ENCODE peak calls at places on chromosome 7, in seven cellular contexts. H is K562, D is HCT116, T is GM12878, A is HepG2, U is endothelial cell of umbilical vein, W is H1. Y is an unnamed sample. For H3K79me2, the result is how much of the 10 kb centered on the place peaks cover.

GRCh38 chr7:158488225-158488889 is 99.3 kb downstream of the PTPRN2 start:
- DNase-seq in H (no peak), D (no peak), T (no peak), A (no peak), U (no peak), W (no peak), Y (no peak)

GRCh38 chr7:41287559-41288335 is 415.1 kb downstream of the INHBA start:
- DNase-seq in H (no peak), D (no peak), T (no peak), A (no peak), U (no peak), W (no peak), Y (no peak)

GRCh38 chr7:87797798-87798403 is 78.3 kb downstream of the SLC25A40 start:
- DNase-seq in H (no peak), D (peak), T (peak), A (peak), U (peak), W (no peak), Y (peak)

GRCh38 chr7:395643-396042 is 105.7 kb downstream of the FOXL3 start:
- DNase-seq in H (no peak), D (no peak), T (no peak), A (no peak), U (no peak), W (no peak), Y (no peak)

GRCh38 chr7:23204241-23204640 is 22.4 kb downstream of the NUP42 start:
- DNase-seq in H (no peak), D (no peak), T (no peak), A (no peak), U (no peak), W (no peak), Y (no peak)

GRCh38 chr7:12490105-12490688 is 80.3 kb upstream of the SCIN start:
- DNase-seq in H (peak), D (peak), T (no peak), A (peak), U (peak), W (no peak), Y (peak)

GRCh38 chr7:7226407-7226806 is 44.1 kb downstream of the C1GALT1 start:
- DNase-seq in H (no peak), D (no peak), T (no peak), A (no peak), U (no peak), W (no peak), Y (no peak)

GRCh38 chr7:1169409-1170368 is 9.7 kb upstream of the ZFAND2A start:
- DNase-seq in H (peak), D (no peak), T (peak), A (peak), U (peak), W (peak), Y (peak)

GRCh38 chr7:33807779-33808482 is 97.4 kb upstream of the BMPER start:
- DNase-seq in H (peak), D (peak), T (no peak), A (peak), U (peak), W (peak), Y (peak)

GRCh38 chr7:91025906-91026390 is 238.3 kb upstream of the FZD1 start:
- DNase-seq in H (no peak), D (no peak), T (no peak), A (no peak), U (no peak), W (no peak), Y (no peak)

GRCh38 chr7:2229467-2229866 is 3.3 kb downstream of the MAD1L1 start:
- DNase-seq in H (no peak), D (no peak), T (no peak), A (no peak), U (no peak), W (no peak), Y (peak)

GRCh38 chr7:49643321-49643720 is 130.1 kb upstream of the VWC2 start:
- DNase-seq in H (no peak), D (no peak), T (no peak), A (no peak), U (no peak), W (no peak), Y (no peak)

GRCh38 chr7:1458676-1459511 is at the start of gene MICALL2:
- DNase-seq in H (peak), D (peak), T (no peak), A (peak), U (peak), W (no peak), Y (peak)

GRCh38 chr7:46525876-46526275 is 604.8 kb upstream of the IGFBP3 start:
- DNase-seq in H (no peak), D (no peak), T (no peak), A (no peak), U (no peak), W (no peak), Y (no peak)

GRCh38 chr7:48109848-48110663 is 21.0 kb downstream of the UPP1 start:
- DNase-seq in H (peak), D (peak), T (peak), A (peak), U (peak), W (peak), Y (peak)

GRCh38 chr7:82234457-82235049 is 209.0 kb downstream of the CACNA2D1 start:
- DNase-seq in H (no peak), D (peak), T (no peak), A (peak), U (peak), W (no peak), Y (peak)

GRCh38 chr7:131159961-131160361 is 167.7 kb upstream of the MKLN1 start:
- DNase-seq in H (no peak), D (no peak), T (no peak), A (no peak), U (no peak), W (peak), Y (no peak)

GRCh38 chr7:41010967-41011366 is 691.9 kb downstream of the INHBA start:
- DNase-seq in H (no peak), D (no peak), T (no peak), A (no peak), U (peak), W (no peak), Y (no peak)

GRCh38 chr7:82740246-82740848 is 296.8 kb upstream of the CACNA2D1 start:
- DNase-seq in H (no peak), D (peak), T (no peak), A (peak), U (peak), W (peak), Y (peak)

GRCh38 chr7:158740657-158741293 is 36.2 kb upstream of the NCAPG2 start:
- DNase-seq in H (peak), D (no peak), T (no peak), A (no peak), U (peak), W (peak), Y (no peak)

GRCh38 chr7:150923191-150923590 is 54.9 kb downstream of the KCNH2 start:
- DNase-seq in H (no peak), D (no peak), T (no peak), A (no peak), U (peak), W (no peak), Y (no peak)

GRCh38 chr7:157044151-157044687 is 33.8 kb upstream of the MNX1 start:
- DNase-seq in H (peak), D (no peak), T (no peak), A (no peak), U (no peak), W (no peak), Y (no peak)

GRCh38 chr7:24572421-24573007 is 738 bp upstream of the PALS2 start:
- DNase-seq in H (peak), D (no peak), T (no peak), A (peak), U (peak), W (no peak), Y (peak)

GRCh38 chr7:142626420-142627035 is 122.7 kb upstream of the PRSS1 start:
- DNase-seq in H (peak), D (peak), T (no peak), A (peak), U (peak), W (peak), Y (peak)

GRCh38 chr7:44220732-44221131 is 20.0 kb downstream of the YKT6 start:
- DNase-seq in H (no peak), D (no peak), T (no peak), A (no peak), U (no peak), W (no peak), Y (peak)

GRCh38 chr7:2759736-2760097 is 71.7 kb downstream of the AMZ1 start:
- DNase-seq in H (no peak), D (no peak), T (no peak), A (no peak), U (no peak), W (no peak), Y (no peak)

GRCh38 chr7:45697576-45698136 is 123.5 kb downstream of the ADCY1 start:
- DNase-seq in H (no peak), D (no peak), T (no peak), A (no peak), U (no peak), W (no peak), Y (no peak)

GRCh38 chr7:127578036-127578684 is 7.2 kb downstream of the GCC1 start:
- DNase-seq in H (no peak), D (no peak), T (no peak), A (peak), U (peak), W (no peak), Y (peak)

GRCh38 chr7:93810571-93810970 is 80.0 kb downstream of the TFPI2 start:
- DNase-seq in H (no peak), D (no peak), T (no peak), A (no peak), U (no peak), W (no peak), Y (no peak)

GRCh38 chr7:36473454-36474282 is 84.0 kb downstream of the ANLN start:
- DNase-seq in H (peak), D (peak), T (no peak), A (peak), U (peak), W (peak), Y (peak)

GRCh38 chr7:95592570-95592969 is 3.7 kb downstream of the PDK4 start:
- DNase-seq in H (no peak), D (no peak), T (no peak), A (no peak), U (no peak), W (no peak), Y (no peak)

GRCh38 chr7:95593343-95593742 is 3.0 kb downstream of the PDK4 start:
- DNase-seq in H (no peak), D (no peak), T (no peak), A (no peak), U (no peak), W (no peak), Y (no peak)

GRCh38 chr7:95596183-95597135 is at the start of gene PDK4:
- DNase-seq in H (no peak), D (peak), T (no peak), A (no peak), U (peak), W (peak), Y (peak)

GRCh38 chr7:95595825-95596182 is 512 bp downstream of the PDK4 start:
- DNase-seq in H (no peak), D (no peak), T (no peak), A (no peak), U (no peak), W (no peak), Y (no peak)

DNA sequence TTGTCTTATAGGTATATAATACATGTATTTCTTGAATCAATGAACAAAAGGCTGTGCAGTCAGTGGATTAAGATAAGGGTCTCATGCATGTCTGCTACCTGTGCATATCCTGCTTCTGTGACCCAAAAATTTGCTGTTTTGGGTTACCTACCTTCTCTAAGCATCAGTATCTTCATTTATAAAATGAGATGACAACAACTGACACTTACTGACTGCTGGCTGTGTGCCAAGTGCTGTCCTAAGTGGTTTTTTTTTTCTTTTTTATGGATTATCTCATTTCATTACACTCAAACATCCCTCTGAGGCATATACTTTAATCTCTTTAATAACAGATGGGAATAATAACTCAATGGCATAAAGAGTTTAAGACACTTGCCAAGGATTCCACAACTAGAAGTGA is 2.1 kb downstream of the PDK4 start:
- DNase-seq in H (no peak), D (no peak), T (no peak), A (no peak), U (no peak), W (no peak), Y (no peak)
- H3K9ac ChIP-seq in H (no peak), D (no peak), T (no peak), A (no peak), U (no peak), W (no peak), Y (no peak)

GRCh38 chr7:140911746-140912145 is 13.0 kb downstream of the BRAF start:
- DNase-seq in H (no peak), D (no peak), T (no peak), A (no peak), U (no peak), W (no peak), Y (no peak)
- H3K79me2 ChIP-seq in H (half or more), D (half or more), T (under half), A (half or more), U (half or more), W (under half), Y (half or more)

DNA sequence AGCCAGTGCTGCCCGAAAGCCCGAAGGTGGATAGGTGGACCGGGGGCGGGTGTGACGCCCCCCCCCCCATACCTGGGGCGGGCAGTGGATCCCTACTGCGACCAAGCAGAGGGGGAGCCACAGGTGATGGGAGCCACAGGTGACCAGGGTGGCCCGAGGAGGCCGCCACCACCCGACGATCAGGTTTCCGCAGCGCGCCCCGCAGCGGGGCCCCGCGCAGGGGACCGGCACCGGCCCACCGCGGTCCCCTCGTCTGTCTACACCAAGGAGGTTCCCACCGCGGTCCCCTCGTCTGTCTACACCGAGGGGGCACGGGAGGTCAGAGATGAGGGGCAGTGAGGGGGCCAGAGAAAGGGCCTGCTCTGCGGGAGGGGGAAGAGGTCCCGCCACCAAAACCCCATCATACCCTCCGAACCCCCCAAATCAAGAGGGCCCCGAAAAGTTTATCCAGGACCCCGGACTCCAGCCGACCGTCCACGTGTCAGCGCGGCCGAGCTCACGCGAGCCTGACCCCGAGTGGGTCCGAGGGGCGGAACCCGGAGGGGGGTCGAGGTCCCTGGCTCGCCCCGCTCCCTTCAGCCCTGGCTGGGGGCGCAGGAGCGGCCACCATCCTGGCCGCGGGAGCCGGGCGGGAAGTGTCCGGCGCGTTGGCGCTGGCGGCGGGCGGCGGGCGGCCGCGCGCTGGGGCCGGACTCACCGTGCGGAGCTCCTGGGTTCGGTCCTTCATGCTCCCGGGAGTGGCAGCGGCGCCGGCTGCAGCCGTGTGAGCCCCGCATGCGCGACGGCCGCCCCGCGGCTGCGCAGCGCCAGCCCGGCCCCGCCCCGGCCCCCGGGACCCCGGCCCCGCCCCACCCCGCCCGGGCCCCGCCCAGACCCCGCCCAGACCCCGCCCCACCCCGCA is at the start of gene STX1A:
- DNase-seq in H (peak), D (no peak), T (no peak), A (peak), U (peak), W (no peak), Y (peak)
- TF ChIP-seq POLR2AphosphoS5 in H (no peak), D (peak), T (no peak), A (no peak), U (peak), W (no peak), Y (peak)

DNA sequence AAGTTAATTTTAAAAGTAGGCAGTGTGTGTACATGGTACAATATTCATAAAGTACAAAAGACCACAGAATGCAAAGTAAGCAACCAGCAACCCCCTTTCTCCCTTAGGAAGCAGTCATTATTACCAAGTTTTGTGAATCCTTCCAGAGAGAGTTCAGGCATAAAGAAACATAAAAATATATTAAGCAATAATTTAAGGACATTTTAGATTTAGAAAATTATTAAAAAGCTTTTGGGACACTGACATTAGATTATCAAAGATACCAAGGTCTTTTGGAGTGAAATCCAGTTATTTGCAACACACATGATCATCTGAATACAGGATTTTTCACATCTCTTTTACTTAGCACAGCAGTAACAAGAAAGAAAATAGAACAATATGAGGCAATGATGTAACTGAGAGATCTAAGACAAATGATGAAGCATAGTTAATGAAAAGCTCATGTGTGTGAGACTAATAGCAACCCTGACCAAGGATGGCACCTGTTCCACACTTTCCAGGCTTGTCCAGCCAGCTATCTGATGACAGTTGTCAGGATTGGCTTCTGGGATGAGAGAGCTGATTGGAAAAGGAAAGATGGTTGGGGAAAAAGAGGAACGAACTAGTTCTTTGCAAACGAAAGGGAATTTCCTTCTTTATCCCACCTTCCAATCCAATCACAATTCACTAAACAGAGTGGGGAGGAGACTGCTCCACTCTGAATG is 115.5 kb upstream of the LAMB4 start:
- DNase-seq in H (no peak), D (no peak), T (no peak), A (no peak), U (no peak), W (no peak), Y (no peak)
- H3K9ac ChIP-seq in H (peak), D (no peak), T (no peak), A (no peak), U (peak), W (no peak), Y (peak)

Y was measured in SK-N-SH.